ENCODE peak calls at places on chromosomes 11 and 22, in five cellular contexts. H is MCF 10A, X is cardiac fibroblast, F is brain microvascular endothelial cell, M is hepatocyte. I is an unnamed sample.

GRCh38 chr11:105613183-105613582 is 3.3 kb downstream of the GRIA4 start:
- DNase-seq in H (no peak), X (no peak), F (no peak), M (no peak), I (no peak)

GRCh38 chr11:121067453-121067852 is 33.6 kb upstream of the TECTA start:
- DNase-seq in H (no peak), X (no peak), F (peak; percentile 3), M (peak; percentile 70), I (no peak)

GRCh38 chr22:37054078-37054440 is 2.5 kb downstream of the KCTD17 start:
- DNase-seq in H (no peak), X (no peak), F (no peak), M (no peak), I (no peak)

GRCh38 chr11:47856186-47856585 is 8.0 kb upstream of the NUP160 start:
- DNase-seq in H (no peak), X (peak; percentile 17), F (peak; percentile 12), M (peak; percentile 17), I (no peak)

GRCh38 chr22:48947636-48948035 is 880.0 kb downstream of the BRD1 start:
- DNase-seq in H (no peak), X (no peak), F (no peak), M (no peak), I (no peak)

GRCh38 chr22:36740716-36741115 is 35.2 kb downstream of the IFT27 start:
- DNase-seq in H (no peak), X (no peak), F (no peak), M (no peak), I (no peak)

GRCh38 chr11:1574256-1575242 is 2.5 kb upstream of the DUSP8 start:
- DNase-seq in H (peak; percentile 27), X (peak; percentile 45), F (no peak), M (peak; percentile 82), I (peak; percentile 78)

GRCh38 chr11:44047931-44048431 is at the start of gene ACCSL:
- DNase-seq in H (no peak), X (no peak), F (no peak), M (no peak), I (no peak)

GRCh38 chr11:76680517-76681425 is 10.2 kb upstream of the LRRC32 start:
- DNase-seq in H (peak; percentile 80), X (peak; percentile 82), F (peak; percentile 54), M (peak; percentile 89), I (peak; percentile 62)

GRCh38 chr11:22787565-22788162 is 41.9 kb downstream of the SVIP start:
- DNase-seq in H (peak; percentile 56), X (peak; percentile 67), F (peak; percentile 27), M (peak; percentile 69), I (no peak)

GRCh38 chr22:31681625-31682345 is 19.8 kb upstream of the PISD start:
- DNase-seq in H (no peak), X (peak; percentile 58), F (peak; percentile 2), M (no peak), I (no peak)

GRCh38 chr22:33579448-33580093 is 340.7 kb downstream of the LARGE1 start:
- DNase-seq in H (peak; percentile 9), X (peak; percentile 50), F (peak; percentile 58), M (peak; percentile 71), I (peak; percentile 30)

GRCh38 chr11:11931461-11932055 is 76.9 kb downstream of the DKK3 start:
- DNase-seq in H (peak; percentile 80), X (peak; percentile 83), F (peak; percentile 56), M (peak; percentile 75), I (no peak)

GRCh38 chr11:23680488-23681230 is 816.2 kb upstream of the LUZP2 start:
- DNase-seq in H (no peak), X (no peak), F (no peak), M (no peak), I (no peak)

GRCh38 chr11:131744847-131745246 is 374.4 kb downstream of the NTM start:
- DNase-seq in H (no peak), X (peak; percentile 35), F (peak; percentile 95), M (no peak), I (no peak)

GRCh38 chr11:68724293-68724692 is 27.0 kb downstream of the TESMIN start:
- DNase-seq in H (no peak), X (no peak), F (no peak), M (no peak), I (no peak)

GRCh38 chr11:40987895-40988435 is 471.5 kb downstream of the LRRC4C start:
- DNase-seq in H (no peak), X (no peak), F (no peak), M (no peak), I (no peak)

GRCh38 chr11:115500547-115501503 is 3.4 kb downstream of the CADM1 start:
- DNase-seq in H (no peak), X (no peak), F (no peak), M (no peak), I (no peak)

GRCh38 chr11:67354314-67355022 is 1.1 kb upstream of the POLD4 start:
- DNase-seq in H (peak; percentile 96), X (peak; percentile 96), F (peak; percentile 97), M (peak; percentile 93), I (peak; percentile 25)

GRCh38 chr11:74909812-74910211 is 39.1 kb downstream of the XRRA1 start:
- DNase-seq in H (no peak), X (no peak), F (no peak), M (no peak), I (no peak)

GRCh38 chr11:33684003-33684715 is 16.5 kb downstream of the C11orf91 start:
- DNase-seq in H (no peak), X (no peak), F (no peak), M (no peak), I (no peak)

GRCh38 chr11:33682019-33682418 is 18.6 kb downstream of the C11orf91 start:
- DNase-seq in H (no peak), X (no peak), F (no peak), M (no peak), I (no peak)

GRCh38 chr11:33687733-33688479 is 12.7 kb downstream of the C11orf91 start:
- DNase-seq in H (peak; percentile 77), X (peak; percentile 85), F (peak; percentile 74), M (peak; percentile 81), I (no peak)

GRCh38 chr11:33685061-33685460 is 15.6 kb downstream of the C11orf91 start:
- DNase-seq in H (no peak), X (no peak), F (no peak), M (no peak), I (no peak)

GRCh38 chr11:33682446-33682845 is 18.2 kb downstream of the C11orf91 start:
- DNase-seq in H (peak; percentile 48), X (no peak), F (no peak), M (no peak), I (no peak)
- TF ChIP-seq CTCF in H (peak; percentile 25), X (no peak), F (peak; percentile 64), M (peak; percentile 8), I (no peak)

GRCh38 chr11:88281317-88281712 is 56.2 kb downstream of the CTSC start:
- DNase-seq in H (peak; percentile 33), X (peak; percentile 48), F (no peak), M (no peak), I (no peak)
- TF ChIP-seq CTCF in H (peak; percentile 28), X (peak; percentile 14), F (peak; percentile 12), M (peak; percentile 25), I (no peak)

GRCh38 chr11:34565417-34566208 is 52.0 kb upstream of the ELF5 start:
- DNase-seq in H (peak; percentile 44), X (no peak), F (no peak), M (no peak), I (no peak)
- TF ChIP-seq CTCF in H (peak; percentile 27), X (peak; percentile 35), F (peak; percentile 53), M (peak; percentile 22), I (no peak)

GRCh38 chr11:133541331-133542095 is 9.2 kb upstream of the OPCML start:
- DNase-seq in H (no peak), X (no peak), F (no peak), M (no peak), I (no peak)
- TF ChIP-seq CTCF in H (no peak), X (no peak), F (no peak), M (peak; percentile 3), I (no peak)

GRCh38 chr11:69943066-69943465 is 123.8 kb upstream of the FGF3 start:
- DNase-seq in H (peak; percentile 31), X (no peak), F (no peak), M (no peak), I (no peak)
- TF ChIP-seq CTCF in H (peak; percentile 18), X (no peak), F (peak; percentile 27), M (peak; percentile 16), I (no peak)

GRCh38 chr11:26717761-26718160 is 4.1 kb downstream of the SLC5A12 start:
- DNase-seq in H (no peak), X (no peak), F (no peak), M (no peak), I (no peak)

GRCh38 chr11:26710489-26710888 is 11.4 kb downstream of the SLC5A12 start:
- DNase-seq in H (no peak), X (no peak), F (no peak), M (no peak), I (no peak)

GRCh38 chr11:26712497-26712896 is 9.4 kb downstream of the SLC5A12 start:
- DNase-seq in H (no peak), X (no peak), F (no peak), M (peak; percentile 23), I (no peak)

GRCh38 chr11:26719289-26719688 is 2.6 kb downstream of the SLC5A12 start:
- DNase-seq in H (no peak), X (no peak), F (no peak), M (no peak), I (no peak)

GRCh38 chr11:26715133-26715532 is 6.7 kb downstream of the SLC5A12 start:
- DNase-seq in H (peak; percentile 19), X (no peak), F (no peak), M (no peak), I (no peak)
- TF ChIP-seq CTCF in H (no peak), X (no peak), F (no peak), M (no peak), I (no peak)

DNA sequence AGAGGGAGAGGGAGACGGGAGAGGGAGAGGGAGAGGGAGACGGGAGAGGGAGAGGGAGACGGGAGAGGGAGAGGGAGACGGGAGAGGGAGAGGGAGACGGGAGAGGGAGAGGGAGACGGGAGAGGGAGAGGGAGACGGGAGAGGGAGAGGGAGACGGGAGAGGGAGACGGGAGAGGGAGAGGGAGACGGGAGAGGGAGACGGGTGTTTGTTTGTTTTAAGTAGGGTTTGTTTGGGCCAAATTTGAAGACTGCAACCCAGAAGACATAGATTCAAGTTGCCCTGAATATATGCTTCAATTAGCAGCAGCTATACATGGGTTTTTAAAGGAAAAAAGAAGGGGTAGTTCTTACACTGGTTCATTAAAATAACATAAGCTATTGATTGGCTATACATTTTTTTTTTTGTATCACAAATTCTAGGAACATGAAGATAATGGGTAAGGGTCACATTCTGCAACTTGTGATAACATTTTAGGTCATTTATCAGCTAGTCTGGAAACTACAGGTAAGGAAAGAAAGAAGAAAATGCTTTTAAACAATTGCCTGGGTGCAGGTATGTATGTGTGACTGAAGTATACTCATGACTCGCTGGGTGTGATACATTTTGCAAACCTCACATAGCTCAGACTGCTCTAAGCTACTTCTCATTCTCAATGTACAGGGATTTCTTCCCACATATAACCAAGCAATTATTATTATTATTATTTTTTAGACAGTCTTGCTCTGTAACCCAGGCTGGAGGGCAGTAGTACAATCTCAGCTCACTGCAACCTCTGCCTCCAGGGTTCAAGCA is 67.3 kb downstream of the MCHR1 start:
- DNase-seq in H (no peak), X (no peak), F (no peak), M (no peak), I (no peak)
- TF ChIP-seq CTCF in H (no peak), X (no peak), F (no peak), M (no peak), I (no peak)

I was measured in activated B cell treated with CpG ODN at 0.5 μM for 24 hours.